ENCODE peak calls at places on chromosomes 6 and 20, in seven cellular contexts. Z is right lobe of liver; C is kidney; L is Peyer's patch; H is suprapubic skin; R is CD8-positive, alpha-beta T cell; S is body of pancreas. W is an unnamed sample.
A peak's percentile ranks its signal among the peaks of the same experiment; 100 is the strongest.

GRCh38 chr20:59817406-59817805 is 116.0 kb downstream of the SYCP2 start:
- DNase-seq in L (no peak), H (no peak), C (no peak), Z (no peak), R (no peak), S (no peak), W (no peak)

GRCh38 chr6:1424306-1424927 is 35.0 kb downstream of the FOXF2 start:
- DNase-seq in H (no peak), Z (peak; percentile 62), C (no peak), L (no peak), S (peak; percentile 62), R (no peak), W (no peak)

GRCh38 chr20:5557123-5557522 is 193.1 kb upstream of the SHLD1 start:
- DNase-seq in Z (no peak), S (no peak), R (peak; percentile 51), C (no peak), L (peak; percentile 60), H (no peak), W (no peak)

GRCh38 chr6:15855311-15855710 is 192.5 kb upstream of the DTNBP1 start:
- DNase-seq in H (no peak), C (no peak), Z (no peak), R (no peak), S (no peak), L (no peak), W (no peak)

GRCh38 chr6:166691199-166691598 is 64.1 kb upstream of the RPS6KA2 start:
- DNase-seq in Z (no peak), H (no peak), L (no peak), S (peak; percentile 66), R (no peak), C (no peak), W (no peak)

GRCh38 chr20:22446613-22447447 is 137.5 kb downstream of the FOXA2 start:
- DNase-seq in L (no peak), S (peak; percentile 40), Z (no peak), R (no peak), C (no peak), H (no peak), W (no peak)

GRCh38 chr20:58800134-58800650 is 50.5 kb downstream of the GNAS-AS1 start:
- DNase-seq in H (no peak), Z (no peak), C (no peak), S (no peak), L (no peak), R (no peak), W (no peak)

GRCh38 chr6:17225767-17226166 is 55.4 kb upstream of the RBM24 start:
- DNase-seq in S (no peak), Z (no peak), H (no peak), R (no peak), C (no peak), L (no peak), W (no peak)

GRCh38 chr6:36054965-36055364 is 27.4 kb downstream of the MAPK14 start:
- DNase-seq in L (no peak), Z (no peak), H (no peak), S (no peak), R (no peak), C (no peak), W (no peak)

GRCh38 chr6:45991189-45991588 is 24.5 kb downstream of the CLIC5 start:
- DNase-seq in L (no peak), C (no peak), S (no peak), Z (no peak), H (no peak), R (no peak), W (no peak)

GRCh38 chr6:7805828-7806227 is 79.9 kb downstream of the BMP6 start:
- DNase-seq in L (no peak), S (no peak), Z (no peak), R (no peak), H (no peak), C (no peak), W (no peak)

GRCh38 chr6:108684809-108685329 is 124.2 kb downstream of the FOXO3 start:
- DNase-seq in H (no peak), R (no peak), L (no peak), C (no peak), Z (no peak), S (no peak), W (no peak)

GRCh38 chr20:4159765-4160490 is 144.6 kb upstream of the RNF24 start:
- DNase-seq in Z (no peak), R (no peak), S (no peak), C (peak; percentile 52), L (peak; percentile 45), H (no peak), W (no peak)

GRCh38 chr20:17843246-17844132 is 125.1 kb downstream of the SNX5 start:
- DNase-seq in Z (no peak), R (peak; percentile 33), L (no peak), C (peak; percentile 88), H (no peak), S (peak; percentile 64), W (peak; percentile 27)

GRCh38 chr6:129686941-129687627 is 22.9 kb downstream of the ARHGAP18 start:
- DNase-seq in Z (no peak), R (peak; percentile 44), H (no peak), S (no peak), C (no peak), L (no peak), W (no peak)

GRCh38 chr6:16761469-16762264 is 407 bp upstream of the ATXN1 start:
- DNase-seq in R (peak; percentile 84), S (peak; percentile 93), C (peak; percentile 95), H (peak; percentile 93), Z (peak; percentile 94), L (peak; percentile 90), W (peak; percentile 95)

GRCh38 chr20:57672164-57672563 is 37.7 kb downstream of the PMEPA1 start:
- DNase-seq in L (no peak), S (no peak), H (peak; percentile 86), Z (no peak), R (no peak), C (no peak), W (peak; percentile 84)

GRCh38 chr20:40960521-40960956 is 68.1 kb upstream of the TOP1 start:
- DNase-seq in S (no peak), H (no peak), L (peak; percentile 34), C (no peak), Z (no peak), R (no peak), W (no peak)

GRCh38 chr6:46174904-46175303 is 4.1 kb upstream of the ENPP5 start:
- DNase-seq in R (peak; percentile 20), S (no peak), C (no peak), L (no peak), H (no peak), Z (no peak), W (no peak)

GRCh38 chr6:84344005-84344404 is 116.6 kb upstream of the CEP162 start:
- DNase-seq in H (no peak), R (no peak), L (no peak), S (no peak), Z (no peak), C (no peak), W (no peak)

GRCh38 chr6:83920017-83920416 is 60.5 kb downstream of the CYB5R4 start:
- DNase-seq in H (no peak), R (no peak), L (no peak), C (no peak), S (no peak), Z (no peak), W (no peak)

GRCh38 chr6:143581835-143582480 is 70.4 kb upstream of the FUCA2 start:
- DNase-seq in R (no peak), S (no peak), H (no peak), L (no peak), Z (no peak), C (no peak), W (no peak)

DNA sequence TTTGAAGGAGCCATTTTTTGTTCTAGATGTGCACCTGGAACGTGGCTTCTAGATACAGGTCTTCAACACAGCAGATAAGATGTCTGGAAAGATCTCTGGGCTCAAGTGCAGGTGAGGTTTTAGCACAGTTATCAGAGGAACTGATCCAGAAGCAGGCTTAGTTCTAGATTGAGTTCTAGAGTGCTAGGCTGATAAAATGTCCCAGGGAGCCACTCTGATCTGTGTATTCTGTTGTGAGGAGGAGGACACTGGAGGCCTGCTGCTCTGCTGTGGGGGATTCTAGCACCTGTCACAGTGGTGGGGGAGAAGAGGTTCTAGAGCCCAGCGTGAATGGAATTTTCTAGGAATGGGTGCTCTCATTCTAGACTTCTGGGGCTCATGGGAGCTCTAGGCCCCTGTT is 12.0 kb upstream of the CCM2L start:
- DNase-seq in Z (no peak), H (no peak), C (no peak), S (no peak), L (no peak), R (no peak), W (no peak)
- H3K4me1 ChIP-seq in Z (no peaks in the 10 kb centered on the region), H (peaks cover 3% of the 10 kb centered on the region), C (no peaks in the 10 kb centered on the region), S (no peaks in the 10 kb centered on the region), L (no peaks in the 10 kb centered on the region), R (no peaks in the 10 kb centered on the region), W (no peaks in the 10 kb centered on the region)

DNA sequence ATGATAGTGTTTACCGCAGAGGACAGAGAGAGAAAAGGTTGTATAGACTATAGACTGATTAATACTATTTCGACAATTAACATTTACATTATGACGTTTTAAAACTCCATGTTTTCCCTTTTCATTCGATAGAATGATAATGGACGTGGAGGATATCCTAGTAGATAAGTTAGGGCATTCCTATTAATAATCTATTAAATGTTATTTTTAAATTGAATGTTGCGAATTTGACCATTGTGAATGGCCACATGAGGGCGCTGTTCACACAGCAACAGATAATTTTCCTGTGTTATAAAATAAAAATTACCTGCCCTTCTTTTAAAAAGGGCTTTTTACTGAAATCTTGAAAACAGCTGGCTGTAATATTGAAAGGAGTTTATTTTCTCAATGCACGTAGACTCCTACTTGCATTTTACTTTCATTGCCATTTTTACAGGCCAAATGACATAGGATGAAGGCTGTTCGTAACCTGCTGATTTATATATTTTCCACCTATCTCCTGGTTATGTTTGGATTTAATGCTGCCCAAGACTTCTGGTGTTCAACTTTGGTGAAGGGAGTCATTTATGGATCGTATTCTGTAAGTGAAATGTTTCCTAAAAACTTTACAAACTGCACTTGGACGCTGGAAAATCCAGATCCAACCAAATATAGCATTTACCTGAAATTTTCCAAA is 3.3 kb downstream of the ADGRB3 start:
- DNase-seq in L (no peak), H (no peak), S (peak; percentile 36), R (no peak), Z (no peak), C (no peak), W (no peak)
- TF ChIP-seq CTCF in L (peak; percentile 60), H (peak; percentile 43), S (peak; percentile 33), R (peak; percentile 35), Z (peak; percentile 90), C (peak; percentile 72), W (peak; percentile 77)

DNA sequence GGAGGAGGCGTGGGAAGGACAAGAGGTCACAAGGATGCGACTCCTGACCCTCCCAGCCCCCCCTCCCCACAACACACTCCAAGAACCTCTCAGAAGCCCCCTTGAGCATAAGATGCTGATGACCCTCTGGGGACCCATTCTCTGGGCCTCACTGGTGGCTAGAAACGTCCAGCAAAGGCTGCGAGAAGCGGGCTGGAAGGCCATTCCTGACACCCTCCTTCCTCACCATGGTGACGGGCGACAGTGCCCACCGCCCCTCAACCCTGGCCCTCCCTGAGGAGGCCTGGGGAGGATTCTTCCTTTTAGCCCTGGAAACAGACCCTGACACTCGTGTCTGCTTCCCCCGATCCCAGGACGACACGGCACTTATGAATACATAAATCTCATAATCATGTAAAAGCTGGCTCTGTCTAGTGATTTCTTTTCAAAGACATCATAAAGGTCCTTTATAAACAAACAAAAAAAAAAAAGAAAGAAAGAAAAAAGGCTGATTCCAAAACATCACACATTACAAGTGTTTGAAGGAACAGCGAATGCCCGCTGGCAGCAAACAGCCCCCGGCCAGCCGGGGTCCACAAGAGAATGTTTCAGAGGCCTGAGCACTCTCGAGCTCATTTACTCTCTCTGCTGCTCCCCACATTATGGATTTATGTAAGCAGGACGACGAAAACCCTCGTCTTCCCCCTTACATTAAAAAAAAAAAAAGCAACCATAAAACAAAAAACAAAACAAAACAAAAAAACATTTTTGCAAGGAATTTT is 40.7 kb downstream of the PREX1 start:
- DNase-seq in C (no peak), R (no peak), S (no peak), L (peak; percentile 30), H (no peak), Z (no peak), W (no peak)
- H3K4me1 ChIP-seq in C (peaks cover 8% of the 10 kb centered on the region), R (peaks cover 87% of the 10 kb centered on the region), S (peaks cover 29% of the 10 kb centered on the region), L (peaks cover 22% of the 10 kb centered on the region), H (peaks cover 38% of the 10 kb centered on the region), Z (no peaks in the 10 kb centered on the region), W (peaks cover 16% of the 10 kb centered on the region)

GRCh38 chr20:38935285-38935684 is 9.1 kb downstream of the FAM83D start:
- DNase-seq in L (no peak), C (no peak), Z (no peak), H (no peak), R (no peak), S (no peak), W (no peak)
- TF ChIP-seq CTCF in L (no peak), C (no peak), Z (no peak), H (no peak), R (no peak), S (no peak), W (no peak)